ENCODE peak calls at places on chromosomes 4 and X, in ten cellular contexts. N is fibroblast of lung; O is NCI-H1436; U is CD8-positive, alpha-beta T cell; L is lower lobe of right lung; I is cardiac muscle cell; V is activated CD8-positive, alpha-beta memory T cell treated with anti-CD3 and anti-CD28 coated beads, Interleukin-2, amount 50 U/mL, for 48 hours; T is skeletal muscle cell; K is NCI-H2081; G is stimulated activated CD4-positive, alpha-beta T cell treated with anti-CD3 and anti-CD28 coated beads, Interleukin-2, amount 100 ng/mL, for 48 hours. F is an unnamed sample.

GRCh38 chr4:124631760-124632159 is 80.8 kb downstream of the ANKRD50 start:
- DNase-seq in G (no peak), L (no peak), O (no peak), I (no peak), U (no peak), V (no peak), T (peak; percentile 91), N (peak; percentile 99), K (no peak), F (no peak)

GRCh38 chr4:74793757-74794340 is 474 bp downstream of the BTC start:
- DNase-seq in V (no peak), I (peak; percentile 65), U (no peak), K (peak; percentile 81), L (peak; percentile 81), N (peak; percentile 22), O (peak; percentile 32), G (no peak), T (no peak), F (peak; percentile 23)

GRCh38 chr4:109156346-109156745 is 146.1 kb downstream of the COL25A1 start:
- DNase-seq in G (no peak), K (no peak), L (no peak), T (no peak), O (no peak), I (no peak), V (no peak), N (no peak), U (no peak), F (no peak)

GRCh38 chrX:101219116-101219839 is at the start of gene DRP2:
- DNase-seq in V (no peak), I (no peak), U (no peak), K (no peak), N (peak; percentile 59), L (no peak), G (no peak), O (no peak), T (no peak), F (no peak)

GRCh38 chr4:140725556-140725955 is 30.6 kb downstream of the TBC1D9 start:
- DNase-seq in V (no peak), K (no peak), T (no peak), O (no peak), I (no peak), U (no peak), N (no peak), L (no peak), G (no peak), F (no peak)

GRCh38 chr4:184142121-184143000 is 75.3 kb downstream of the ENPP6 start:
- DNase-seq in O (no peak), V (no peak), G (no peak), N (no peak), T (no peak), I (no peak), L (no peak), U (no peak), K (no peak), F (no peak)

GRCh38 chr4:169283114-169283509 is 12.4 kb upstream of the SH3RF1 start:
- DNase-seq in K (no peak), N (peak; percentile 98), G (no peak), T (peak; percentile 79), U (no peak), I (no peak), V (no peak), O (no peak), L (no peak), F (no peak)

GRCh38 chr4:119823891-119824290 is 195.3 kb upstream of the PDE5A start:
- DNase-seq in I (no peak), V (no peak), O (no peak), G (no peak), N (no peak), U (no peak), K (no peak), T (no peak), L (no peak), F (no peak)

GRCh38 chr4:185542626-185543336 is 7.5 kb upstream of the PDLIM3 start:
- DNase-seq in V (no peak), O (no peak), K (no peak), N (peak; percentile 56), T (no peak), U (no peak), I (no peak), G (no peak), L (no peak), F (no peak)

GRCh38 chrX:25344191-25344936 is 328.6 kb upstream of the ARX start:
- DNase-seq in I (no peak), K (peak; percentile 80), G (no peak), N (no peak), O (no peak), V (no peak), U (no peak), T (no peak), L (no peak), F (no peak)

GRCh38 chr4:9847971-9848764 is 66.7 kb downstream of the DRD5 start:
- DNase-seq in I (no peak), L (no peak), G (no peak), V (no peak), K (no peak), N (no peak), U (no peak), O (no peak), T (no peak), F (no peak)

GRCh38 chr4:110364911-110365520 is 110.9 kb upstream of the ENPEP start:
- DNase-seq in K (no peak), T (peak; percentile 31), O (no peak), L (no peak), V (no peak), G (no peak), I (no peak), N (peak; percentile 36), U (no peak), F (no peak)

GRCh38 chr4:52038109-52038912 is at the start of gene SGCB:
- DNase-seq in N (peak; percentile 56), O (peak; percentile 39), T (no peak), L (peak; percentile 71), V (peak; percentile 87), I (peak; percentile 74), U (peak; percentile 29), G (peak; percentile 58), K (peak; percentile 56), F (no peak)

GRCh38 chr4:83381173-83381572 is 46.5 kb upstream of the HPSE start:
- DNase-seq in V (no peak), K (no peak), G (no peak), N (no peak), U (no peak), T (no peak), O (no peak), L (no peak), I (no peak), F (no peak)

GRCh38 chr4:3396611-3397010 is 45.2 kb upstream of the HGFAC start:
- DNase-seq in G (no peak), K (no peak), V (no peak), U (no peak), I (no peak), L (no peak), N (no peak), O (no peak), T (no peak), F (no peak)

GRCh38 chr4:139810710-139811109 is 145.1 kb downstream of the MGST2 start:
- DNase-seq in O (no peak), V (no peak), U (no peak), G (no peak), T (no peak), K (no peak), I (no peak), L (no peak), N (no peak), F (no peak)